ENCODE peak calls at places on chromosome 5, in five cellular contexts. D is type B pancreatic cell, G is amygdala, Z is kidney epithelial cell, E is ecto neural progenitor cell. Y is an unnamed sample.

GRCh38 chr5:142151436-142152382 is 43.1 kb downstream of the NDFIP1 start:
- DNase-seq in D (no peak), G (no peak), Z (peak), E (no peak), Y (no peak)

GRCh38 chr5:10563940-10564837 is at the start of gene ANKRD33B:
- DNase-seq in D (no peak), G (no peak), Z (no peak), E (peak), Y (peak)

GRCh38 chr5:36877667-36878420 is 1.3 kb downstream of the NIPBL start:
- DNase-seq in D (no peak), G (no peak), Z (no peak), E (no peak), Y (no peak)

GRCh38 chr5:93585054-93585751 is 2.2 kb downstream of the NR2F1 start:
- DNase-seq in D (no peak), G (no peak), Z (no peak), E (peak), Y (no peak)

GRCh38 chr5:145056805-145057204 is 778.3 kb downstream of the PRELID2 start:
- DNase-seq in D (no peak), G (no peak), Z (no peak), E (no peak), Y (no peak)

GRCh38 chr5:137533963-137534362 is 34.8 kb upstream of the SPOCK1 start:
- DNase-seq in D (no peak), G (no peak), Z (no peak), E (no peak), Y (no peak)

GRCh38 chr5:74895906-74896305 is 29.7 kb upstream of the FAM169A start:
- DNase-seq in D (no peak), G (peak), Z (peak), E (no peak), Y (peak)

GRCh38 chr5:54643679-54644078 is 126.1 kb downstream of the SNX18 start:
- DNase-seq in D (no peak), G (no peak), Z (peak), E (no peak), Y (no peak)

GRCh38 chr5:173802670-173803165 is 85.4 kb upstream of the CPEB4 start:
- DNase-seq in D (no peak), G (no peak), Z (no peak), E (no peak), Y (no peak)

GRCh38 chr5:149455889-149456409 is 76.9 kb upstream of the IL17B start:
- DNase-seq in D (no peak), G (no peak), Z (no peak), E (no peak), Y (no peak)

GRCh38 chr5:149671544-149671943 is 58.6 kb upstream of the PPARGC1B start:
- DNase-seq in D (no peak), G (no peak), Z (no peak), E (no peak), Y (no peak)

GRCh38 chr5:133992429-133993151 is 12.2 kb downstream of the VDAC1 start:
- DNase-seq in D (no peak), G (peak), Z (no peak), E (no peak), Y (peak)

GRCh38 chr5:107134931-107135330 is 535.8 kb downstream of the EFNA5 start:
- DNase-seq in D (no peak), G (no peak), Z (no peak), E (no peak), Y (no peak)

GRCh38 chr5:57738787-57739186 is 256.2 kb upstream of the ACTBL2 start:
- DNase-seq in D (no peak), G (no peak), Z (no peak), E (no peak), Y (no peak)

GRCh38 chr5:42952575-42952974 is 87.5 kb downstream of the ANXA2R start:
- DNase-seq in D (no peak), G (no peak), Z (no peak), E (no peak), Y (no peak)

GRCh38 chr5:175516933-175517823 is 38.8 kb downstream of the SFXN1 start:
- DNase-seq in D (no peak), G (no peak), Z (no peak), E (no peak), Y (no peak)

GRCh38 chr5:134142088-134142487 is 27.6 kb downstream of the TCF7 start:
- DNase-seq in D (peak), G (no peak), Z (no peak), E (peak), Y (no peak)

GRCh38 chr5:65111961-65112658 is 343.4 kb downstream of the CWC27 start:
- DNase-seq in D (no peak), G (no peak), Z (no peak), E (no peak), Y (no peak)

GRCh38 chr5:123086376-123087055 is 2.5 kb upstream of the PRDM6 start:
- DNase-seq in D (no peak), G (no peak), Z (no peak), E (peak), Y (no peak)

GRCh38 chr5:158375531-158375930 is 516.6 kb upstream of the CLINT1 start:
- DNase-seq in D (no peak), G (no peak), Z (no peak), E (no peak), Y (no peak)

GRCh38 chr5:177300236-177300880 is 3.2 kb downstream of the RAB24 start:
- DNase-seq in D (peak), G (no peak), Z (no peak), E (no peak), Y (no peak)

GRCh38 chr5:73422164-73422563 is 26.4 kb downstream of the FOXD1 start:
- DNase-seq in D (no peak), G (no peak), Z (no peak), E (no peak), Y (no peak)

GRCh38 chr5:76256116-76256889 is 146.8 kb upstream of the IQGAP2 start:
- DNase-seq in D (no peak), G (peak), Z (peak), E (peak), Y (peak)

GRCh38 chr5:142201471-142201887 is 92.9 kb downstream of the NDFIP1 start:
- DNase-seq in D (no peak), G (no peak), Z (peak), E (no peak), Y (no peak)

GRCh38 chr5:157816682-157817268 is 42.2 kb downstream of the CLINT1 start:
- DNase-seq in D (no peak), G (no peak), Z (no peak), E (no peak), Y (no peak)

GRCh38 chr5:10649518-10650410 is 85.9 kb downstream of the ANKRD33B start:
- DNase-seq in D (no peak), G (no peak), Z (no peak), E (peak), Y (no peak)